ENCODE peak calls at places on chromosome X, in five cellular contexts. One of them, this sample, is unnamed.

GRCh38 chrX:77910108-77910840 is at the start of gene ATP7A:
- DNase-seq in coronary artery: peak; percentile 91
- DNase-seq in astrocyte: peak; percentile 75
- DNase-seq in stomach: peak; percentile 88
- DNase-seq in OCI-LY7: peak; percentile 92
- DNase-seq in this sample: peak; percentile 90

GRCh38 chrX:115233497-115234219 is at the start of gene LRCH2:
- DNase-seq in coronary artery: no peak
- DNase-seq in astrocyte: peak; percentile 12
- DNase-seq in stomach: no peak
- DNase-seq in OCI-LY7: no peak
- DNase-seq in this sample: peak; percentile 38

GRCh38 chrX:140661657-140662056 is 47.9 kb upstream of the LINC00632 start:
- DNase-seq in OCI-LY7: no peak
- DNase-seq in coronary artery: no peak
- DNase-seq in astrocyte: no peak
- DNase-seq in stomach: no peak
- DNase-seq in this sample: no peak

GRCh38 chrX:150543230-150544155 is 24.9 kb upstream of the MTM1 start:
- DNase-seq in stomach: no peak
- DNase-seq in astrocyte: no peak
- DNase-seq in coronary artery: no peak
- DNase-seq in OCI-LY7: no peak
- DNase-seq in this sample: no peak

GRCh38 chrX:101230636-101231035 is 11.1 kb downstream of the DRP2 start:
- DNase-seq in astrocyte: peak; percentile 35
- DNase-seq in coronary artery: no peak
- DNase-seq in stomach: no peak
- DNase-seq in OCI-LY7: no peak
- DNase-seq in this sample: no peak

GRCh38 chrX:79065696-79066095 is 78.8 kb upstream of the GPR174 start:
- DNase-seq in coronary artery: no peak
- DNase-seq in astrocyte: no peak
- DNase-seq in OCI-LY7: peak; percentile 55
- DNase-seq in stomach: no peak
- DNase-seq in this sample: no peak

GRCh38 chrX:2870650-2871049 is 41.9 kb downstream of the GYG2 start:
- DNase-seq in stomach: no peak
- DNase-seq in OCI-LY7: no peak
- DNase-seq in coronary artery: no peak
- DNase-seq in astrocyte: no peak
- DNase-seq in this sample: no peak

GRCh38 chrX:153884136-153885076 is 1.6 kb downstream of the L1CAM start:
- DNase-seq in coronary artery: no peak
- DNase-seq in astrocyte: no peak
- DNase-seq in OCI-LY7: no peak
- DNase-seq in stomach: no peak
- DNase-seq in this sample: no peak

GRCh38 chrX:41616255-41616654 is 72.5 kb upstream of the GPR34 start:
- DNase-seq in coronary artery: no peak
- DNase-seq in stomach: no peak
- DNase-seq in OCI-LY7: no peak
- DNase-seq in astrocyte: no peak
- DNase-seq in this sample: no peak

GRCh38 chrX:16868920-16869319 is 1.2 kb downstream of the RBBP7 start:
- DNase-seq in coronary artery: no peak
- DNase-seq in stomach: no peak
- DNase-seq in astrocyte: no peak
- DNase-seq in OCI-LY7: no peak
- DNase-seq in this sample: no peak

GRCh38 chrX:12971282-12972003 is 3.5 kb upstream of the TMSB4X start:
- DNase-seq in coronary artery: no peak
- DNase-seq in astrocyte: no peak
- DNase-seq in OCI-LY7: no peak
- DNase-seq in stomach: peak; percentile 79
- DNase-seq in this sample: no peak

GRCh38 chrX:17007134-17007768 is 60.8 kb downstream of the REPS2 start:
- DNase-seq in astrocyte: no peak
- DNase-seq in coronary artery: no peak
- DNase-seq in stomach: no peak
- DNase-seq in OCI-LY7: peak; percentile 47
- DNase-seq in this sample: no peak

GRCh38 chrX:97400492-97400891 is 516.8 kb downstream of the RPA4 start:
- DNase-seq in OCI-LY7: no peak
- DNase-seq in coronary artery: no peak
- DNase-seq in astrocyte: no peak
- DNase-seq in stomach: no peak
- DNase-seq in this sample: no peak

GRCh38 chrX:133435544-133436124 is 20.3 kb upstream of the GPC4 start:
- DNase-seq in stomach: no peak
- DNase-seq in coronary artery: no peak
- DNase-seq in OCI-LY7: no peak
- DNase-seq in astrocyte: no peak
- DNase-seq in this sample: no peak

GRCh38 chrX:149871940-149872339 is 9.0 kb upstream of the MAGEA8 start:
- DNase-seq in coronary artery: no peak
- DNase-seq in astrocyte: peak; percentile 1
- DNase-seq in stomach: peak; percentile 56
- DNase-seq in OCI-LY7: peak; percentile 33
- DNase-seq in this sample: peak; percentile 4

GRCh38 chrX:42869659-42870476 is 91.9 kb upstream of the PPP1R2C start:
- DNase-seq in stomach: no peak
- DNase-seq in coronary artery: no peak
- DNase-seq in OCI-LY7: peak; percentile 81
- DNase-seq in astrocyte: no peak
- DNase-seq in this sample: no peak

GRCh38 chrX:24148535-24149345 is 789 bp upstream of the ZFX start:
- DNase-seq in OCI-LY7: peak; percentile 43
- DNase-seq in coronary artery: no peak
- DNase-seq in astrocyte: peak; percentile 55
- DNase-seq in stomach: no peak
- DNase-seq in this sample: peak; percentile 51

GRCh38 chrX:28847423-28847822 is 260.2 kb downstream of the IL1RAPL1 start:
- DNase-seq in stomach: no peak
- DNase-seq in OCI-LY7: no peak
- DNase-seq in astrocyte: peak; percentile 72
- DNase-seq in coronary artery: no peak
- DNase-seq in this sample: peak; percentile 55

GRCh38 chrX:134604701-134605271 is 53.5 kb downstream of the PLAC1 start:
- DNase-seq in OCI-LY7: no peak
- DNase-seq in coronary artery: no peak
- DNase-seq in astrocyte: no peak
- DNase-seq in stomach: peak; percentile 74
- DNase-seq in this sample: peak; percentile 69

GRCh38 chrX:51006068-51006467 is 95.5 kb downstream of the BMP15 start:
- DNase-seq in OCI-LY7: no peak
- DNase-seq in stomach: no peak
- DNase-seq in astrocyte: no peak
- DNase-seq in coronary artery: no peak
- DNase-seq in this sample: no peak

GRCh38 chrX:40644821-40645358 is 2.5 kb downstream of the CXorf38 start:
- DNase-seq in OCI-LY7: peak; percentile 54
- DNase-seq in stomach: peak; percentile 59
- DNase-seq in coronary artery: peak; percentile 78
- DNase-seq in astrocyte: peak; percentile 60
- DNase-seq in this sample: peak; percentile 61

GRCh38 chrX:154750301-154751120 is at the start of gene GAB3:
- DNase-seq in OCI-LY7: no peak
- DNase-seq in astrocyte: no peak
- DNase-seq in coronary artery: no peak
- DNase-seq in stomach: peak; percentile 42
- DNase-seq in this sample: peak; percentile 33

GRCh38 chrX:153934473-153935325 is at the start of gene NAA10:
- DNase-seq in astrocyte: peak; percentile 45
- DNase-seq in OCI-LY7: peak; percentile 75
- DNase-seq in stomach: peak; percentile 80
- DNase-seq in coronary artery: no peak
- DNase-seq in this sample: peak; percentile 64

GRCh38 chrX:104253567-104254441 is 929 bp downstream of the ESX1 start:
- DNase-seq in OCI-LY7: no peak
- DNase-seq in stomach: no peak
- DNase-seq in astrocyte: no peak
- DNase-seq in coronary artery: no peak
- DNase-seq in this sample: no peak

GRCh38 chrX:118251251-118251650 is 94.7 kb upstream of the WDR44 start:
- DNase-seq in OCI-LY7: no peak
- DNase-seq in astrocyte: peak; percentile 57
- DNase-seq in stomach: no peak
- DNase-seq in coronary artery: no peak
- DNase-seq in this sample: no peak

GRCh38 chrX:118255921-118256320 is 90.0 kb upstream of the WDR44 start:
- DNase-seq in astrocyte: no peak
- DNase-seq in OCI-LY7: no peak
- DNase-seq in coronary artery: no peak
- DNase-seq in stomach: no peak
- DNase-seq in this sample: no peak

GRCh38 chrX:118252967-118253366 is 92.9 kb upstream of the WDR44 start:
- DNase-seq in coronary artery: no peak
- DNase-seq in stomach: no peak
- DNase-seq in astrocyte: no peak
- DNase-seq in OCI-LY7: no peak
- DNase-seq in this sample: no peak

GRCh38 chrX:118257781-118258180 is 88.1 kb upstream of the WDR44 start:
- DNase-seq in coronary artery: no peak
- DNase-seq in OCI-LY7: no peak
- DNase-seq in stomach: no peak
- DNase-seq in astrocyte: no peak
- DNase-seq in this sample: no peak

GRCh38 chrX:118254611-118255010 is 91.3 kb upstream of the WDR44 start:
- DNase-seq in astrocyte: peak; percentile 18
- DNase-seq in stomach: peak; percentile 58
- DNase-seq in OCI-LY7: peak; percentile 45
- DNase-seq in coronary artery: no peak
- DNase-seq in this sample: peak; percentile 58
- TF ChIP-seq CTCF in astrocyte: peak; percentile 53
- TF ChIP-seq CTCF in stomach: peak; percentile 57
- TF ChIP-seq CTCF in OCI-LY7: peak; percentile 81
- TF ChIP-seq CTCF in coronary artery: peak; percentile 43
- TF ChIP-seq CTCF in this sample: peak; percentile 56

DNA sequence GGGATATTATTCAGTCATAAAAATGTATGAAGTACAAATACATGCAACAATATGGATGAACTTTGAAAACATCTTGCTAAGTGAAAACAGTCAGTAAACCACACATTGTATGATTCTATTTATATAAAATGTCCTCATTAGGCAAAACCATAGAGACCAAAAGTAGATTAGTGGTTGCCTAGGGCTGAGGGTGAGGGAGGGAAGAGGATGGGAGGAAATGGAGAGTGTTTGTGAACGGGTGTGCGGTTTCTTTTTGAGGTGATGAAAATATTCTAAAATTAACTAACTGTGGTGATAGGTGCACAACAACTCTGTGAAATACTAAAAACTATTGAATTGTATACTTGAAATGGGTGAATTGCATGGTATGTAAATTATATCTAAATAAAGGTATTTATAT is 29.6 kb downstream of the TEX11 start:
- DNase-seq in astrocyte: no peak
- DNase-seq in OCI-LY7: no peak
- DNase-seq in stomach: no peak
- DNase-seq in coronary artery: no peak
- DNase-seq in this sample: no peak
- H3K4me3 ChIP-seq in astrocyte: no peak overlapping the region
- H3K4me3 ChIP-seq in OCI-LY7: no peak overlapping the region
- H3K4me3 ChIP-seq in stomach: no peak overlapping the region
- H3K4me3 ChIP-seq in coronary artery: no peak overlapping the region
- H3K4me3 ChIP-seq in this sample: no peak overlapping the region

DNA sequence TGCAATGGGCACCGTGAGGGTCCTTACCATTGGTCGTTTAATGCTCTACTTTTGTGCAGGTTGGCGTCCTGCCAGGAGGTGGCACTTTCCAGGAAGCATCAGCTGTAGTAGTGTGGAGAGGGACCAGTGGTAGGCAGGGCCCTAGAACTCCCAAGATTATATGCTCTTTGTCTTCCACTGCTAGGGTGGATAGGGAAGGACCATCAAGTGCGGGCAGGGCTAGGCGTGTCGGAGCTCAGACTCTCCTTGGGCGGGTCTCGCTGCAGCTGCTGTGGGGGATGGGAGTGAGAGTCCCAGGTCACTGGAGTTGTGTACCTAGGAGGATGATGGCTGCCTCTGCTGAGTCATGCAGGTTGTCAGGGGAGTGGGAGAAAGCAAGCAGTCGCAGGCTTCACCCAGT is 134.7 kb downstream of the KLF8 start:
- DNase-seq in coronary artery: no peak
- DNase-seq in OCI-LY7: no peak
- DNase-seq in stomach: no peak
- DNase-seq in astrocyte: no peak
- DNase-seq in this sample: no peak
- TF ChIP-seq CTCF in coronary artery: no peak
- TF ChIP-seq CTCF in OCI-LY7: no peak
- TF ChIP-seq CTCF in stomach: no peak
- TF ChIP-seq CTCF in astrocyte: no peak
- TF ChIP-seq CTCF in this sample: no peak

DNA sequence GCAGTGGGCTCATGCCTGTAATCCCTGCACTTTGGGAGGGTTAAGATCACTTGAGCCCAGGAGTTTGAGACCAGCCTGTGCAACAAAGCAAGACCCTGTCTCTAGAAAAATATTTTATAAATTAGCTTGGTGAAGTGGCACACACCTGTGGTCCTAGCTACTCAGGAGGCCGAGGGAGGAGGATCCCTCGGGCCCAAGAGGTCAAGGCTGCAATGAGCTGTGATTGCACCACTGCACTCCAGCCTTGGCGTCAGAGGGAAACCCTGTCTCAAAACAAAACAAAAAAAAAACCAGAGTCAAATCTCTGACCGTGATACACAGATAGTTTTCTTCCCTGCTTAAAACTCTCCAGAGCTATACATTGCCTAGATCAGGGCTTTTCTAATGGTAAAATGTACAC is 53.5 kb downstream of the CHST7 start:
- DNase-seq in OCI-LY7: no peak
- DNase-seq in stomach: no peak
- DNase-seq in coronary artery: no peak
- DNase-seq in astrocyte: no peak
- DNase-seq in this sample: no peak
- H3K4me3 ChIP-seq in OCI-LY7: no peak overlapping the region
- H3K4me3 ChIP-seq in stomach: no peak overlapping the region
- H3K4me3 ChIP-seq in coronary artery: no peak overlapping the region
- H3K4me3 ChIP-seq in astrocyte: no peak overlapping the region
- H3K4me3 ChIP-seq in this sample: no peak overlapping the region

DNA sequence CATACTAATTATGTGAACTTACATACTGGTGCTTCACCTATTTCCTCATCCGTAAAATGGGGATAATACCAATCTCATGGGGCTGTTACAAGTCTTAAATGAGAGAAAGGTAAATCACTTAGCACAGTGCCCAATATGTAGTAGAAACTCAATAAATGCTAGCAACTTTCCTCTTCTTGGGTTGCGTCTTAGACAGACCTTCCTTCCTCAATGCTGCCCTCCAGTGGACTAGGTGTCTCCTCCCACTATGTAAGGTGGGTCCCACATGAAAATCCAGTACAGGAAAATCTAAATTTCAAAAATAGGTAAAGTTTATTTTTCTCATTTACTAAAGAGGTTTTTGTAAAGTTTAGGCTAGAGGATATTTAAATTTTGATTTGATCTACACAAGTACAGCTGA is 20.6 kb downstream of the ZDHHC9 start:
- DNase-seq in stomach: peak; percentile 33
- DNase-seq in coronary artery: no peak
- DNase-seq in OCI-LY7: peak; percentile 71
- DNase-seq in astrocyte: no peak
- DNase-seq in this sample: peak; percentile 62
- TF ChIP-seq CTCF in stomach: peak; percentile 29
- TF ChIP-seq CTCF in coronary artery: no peak
- TF ChIP-seq CTCF in OCI-LY7: peak; percentile 85
- TF ChIP-seq CTCF in astrocyte: peak; percentile 35
- TF ChIP-seq CTCF in this sample: peak; percentile 63